ENCODE peak calls at places on chromosomes 6 and 20, in six cellular contexts. One of them, this sample, is unnamed. For H3K9me3, the result is how much of the 10 kb centered on the place peaks cover.

GRCh38 chr20:52800734-52801627 is 171.2 kb upstream of the TSHZ2 start:
- DNase-seq in CD8-positive, alpha-beta memory T cell: no peak
- DNase-seq in CD4-positive, alpha-beta memory T cell: no peak
- DNase-seq in left lung: no peak
- DNase-seq in upper lobe of left lung: no peak
- DNase-seq in tibial nerve: no peak
- DNase-seq in this sample: no peak

GRCh38 chr20:64080013-64080812 is at the start of gene OPRL1:
- DNase-seq in CD8-positive, alpha-beta memory T cell: peak
- DNase-seq in CD4-positive, alpha-beta memory T cell: peak
- DNase-seq in left lung: peak
- DNase-seq in upper lobe of left lung: peak
- DNase-seq in tibial nerve: no peak
- DNase-seq in this sample: peak

GRCh38 chr20:49278817-49279676 is 1.2 kb upstream of the ZNFX1 start:
- DNase-seq in CD8-positive, alpha-beta memory T cell: peak
- DNase-seq in CD4-positive, alpha-beta memory T cell: peak
- DNase-seq in left lung: peak
- DNase-seq in upper lobe of left lung: peak
- DNase-seq in tibial nerve: no peak
- DNase-seq in this sample: no peak

GRCh38 chr20:2816583-2817340 is 598 bp downstream of the TMEM239 start:
- DNase-seq in CD8-positive, alpha-beta memory T cell: no peak
- DNase-seq in CD4-positive, alpha-beta memory T cell: no peak
- DNase-seq in left lung: no peak
- DNase-seq in upper lobe of left lung: no peak
- DNase-seq in tibial nerve: no peak
- DNase-seq in this sample: no peak

GRCh38 chr20:22312744-22313346 is 271.5 kb downstream of the FOXA2 start:
- DNase-seq in CD8-positive, alpha-beta memory T cell: no peak
- DNase-seq in CD4-positive, alpha-beta memory T cell: no peak
- DNase-seq in left lung: no peak
- DNase-seq in upper lobe of left lung: no peak
- DNase-seq in tibial nerve: peak
- DNase-seq in this sample: no peak

GRCh38 chr6:43803783-43804549 is 34.0 kb downstream of the VEGFA start:
- DNase-seq in CD8-positive, alpha-beta memory T cell: no peak
- DNase-seq in CD4-positive, alpha-beta memory T cell: no peak
- DNase-seq in left lung: peak
- DNase-seq in upper lobe of left lung: peak
- DNase-seq in tibial nerve: no peak
- DNase-seq in this sample: no peak

GRCh38 chr6:134826889-134827737 is 122.8 kb downstream of the ALDH8A1 start:
- DNase-seq in CD8-positive, alpha-beta memory T cell: no peak
- DNase-seq in CD4-positive, alpha-beta memory T cell: no peak
- DNase-seq in left lung: no peak
- DNase-seq in upper lobe of left lung: no peak
- DNase-seq in tibial nerve: peak
- DNase-seq in this sample: no peak

GRCh38 chr6:74574794-74575193 is 631.1 kb downstream of the COL12A1 start:
- DNase-seq in CD8-positive, alpha-beta memory T cell: no peak
- DNase-seq in CD4-positive, alpha-beta memory T cell: no peak
- DNase-seq in left lung: no peak
- DNase-seq in upper lobe of left lung: no peak
- DNase-seq in tibial nerve: no peak
- DNase-seq in this sample: no peak

GRCh38 chr20:925516-925915 is 9.4 kb upstream of the ANGPT4 start:
- DNase-seq in CD8-positive, alpha-beta memory T cell: no peak
- DNase-seq in CD4-positive, alpha-beta memory T cell: no peak
- DNase-seq in left lung: no peak
- DNase-seq in upper lobe of left lung: no peak
- DNase-seq in tibial nerve: no peak
- DNase-seq in this sample: no peak

GRCh38 chr6:94727710-94728109 is 849.6 kb upstream of the MANEA start:
- DNase-seq in CD8-positive, alpha-beta memory T cell: no peak
- DNase-seq in CD4-positive, alpha-beta memory T cell: no peak
- DNase-seq in left lung: no peak
- DNase-seq in upper lobe of left lung: no peak
- DNase-seq in tibial nerve: no peak
- DNase-seq in this sample: no peak

GRCh38 chr6:16190214-16190613 is 48.2 kb upstream of the GMPR start:
- DNase-seq in CD8-positive, alpha-beta memory T cell: no peak
- DNase-seq in CD4-positive, alpha-beta memory T cell: no peak
- DNase-seq in left lung: no peak
- DNase-seq in upper lobe of left lung: no peak
- DNase-seq in tibial nerve: no peak
- DNase-seq in this sample: no peak

GRCh38 chr20:4691753-4692152 is 30.0 kb upstream of the PRND start:
- DNase-seq in CD8-positive, alpha-beta memory T cell: no peak
- DNase-seq in CD4-positive, alpha-beta memory T cell: no peak
- DNase-seq in left lung: no peak
- DNase-seq in upper lobe of left lung: no peak
- DNase-seq in tibial nerve: no peak
- DNase-seq in this sample: no peak

GRCh38 chr20:3786665-3787639 is at the start of gene CENPB:
- DNase-seq in CD8-positive, alpha-beta memory T cell: peak
- DNase-seq in CD4-positive, alpha-beta memory T cell: peak
- DNase-seq in left lung: peak
- DNase-seq in upper lobe of left lung: peak
- DNase-seq in tibial nerve: peak
- DNase-seq in this sample: peak

GRCh38 chr6:113015249-113015648 is 668.1 kb downstream of the RFPL4B start:
- DNase-seq in CD8-positive, alpha-beta memory T cell: no peak
- DNase-seq in CD4-positive, alpha-beta memory T cell: no peak
- DNase-seq in left lung: peak
- DNase-seq in upper lobe of left lung: no peak
- DNase-seq in tibial nerve: no peak
- DNase-seq in this sample: no peak

DNA sequence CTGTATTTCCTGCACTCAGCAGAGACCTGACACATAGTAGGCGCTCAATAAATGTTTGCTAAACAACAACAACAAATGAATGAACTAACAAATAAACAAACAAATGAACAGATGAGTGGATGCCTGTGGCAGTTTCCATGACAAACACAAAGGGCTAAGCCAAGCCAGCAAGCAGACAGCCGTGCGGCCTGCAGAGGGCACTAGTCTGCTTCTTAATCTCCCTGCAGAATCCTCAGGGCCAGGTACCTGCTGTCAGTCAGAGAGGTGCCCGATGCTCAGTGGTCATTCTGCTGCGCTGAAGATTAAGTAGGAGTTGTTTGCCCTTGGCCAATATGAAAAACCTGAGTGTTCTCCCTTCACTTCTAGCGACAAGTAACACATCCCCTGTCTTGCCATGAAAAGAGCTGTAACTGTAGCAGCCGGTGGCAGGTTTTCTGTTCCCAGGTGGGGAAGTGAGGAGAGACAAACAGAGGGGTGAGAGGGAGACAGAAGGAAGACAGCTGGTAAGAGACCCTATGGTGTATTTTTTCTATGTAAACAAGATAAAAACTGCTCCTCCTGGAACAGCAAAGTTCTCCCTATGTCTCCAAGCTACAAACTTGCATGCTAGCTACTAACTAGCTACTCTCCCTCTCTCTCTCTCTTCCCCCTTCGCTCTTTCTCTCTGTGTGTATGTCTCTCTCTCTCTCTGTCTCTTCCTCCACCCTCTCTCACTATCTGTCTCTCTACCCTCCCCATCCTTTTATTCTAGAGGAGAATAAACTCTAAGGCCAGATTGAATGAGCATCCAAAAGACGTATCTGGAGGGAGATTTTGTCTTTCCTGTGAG is at the start of gene MC3R:
- DNase-seq in CD8-positive, alpha-beta memory T cell: no peak
- DNase-seq in CD4-positive, alpha-beta memory T cell: no peak
- DNase-seq in left lung: peak
- DNase-seq in upper lobe of left lung: peak
- DNase-seq in tibial nerve: peak
- DNase-seq in this sample: no peak
- H3K9me3 ChIP-seq in CD8-positive, alpha-beta memory T cell: under half
- H3K9me3 ChIP-seq in CD4-positive, alpha-beta memory T cell: under half
- H3K9me3 ChIP-seq in left lung: under half
- H3K9me3 ChIP-seq in upper lobe of left lung: under half
- H3K9me3 ChIP-seq in tibial nerve: under half
- H3K9me3 ChIP-seq in this sample: under half

GRCh38 chr20:24979036-24979960 is 13.3 kb downstream of the APMAP start:
- DNase-seq in CD8-positive, alpha-beta memory T cell: no peak
- DNase-seq in CD4-positive, alpha-beta memory T cell: no peak
- DNase-seq in left lung: no peak
- DNase-seq in upper lobe of left lung: no peak
- DNase-seq in tibial nerve: no peak
- DNase-seq in this sample: no peak

GRCh38 chr20:24977797-24978196 is 14.8 kb downstream of the APMAP start:
- DNase-seq in CD8-positive, alpha-beta memory T cell: no peak
- DNase-seq in CD4-positive, alpha-beta memory T cell: no peak
- DNase-seq in left lung: no peak
- DNase-seq in upper lobe of left lung: peak
- DNase-seq in tibial nerve: no peak
- DNase-seq in this sample: no peak

GRCh38 chr20:24977336-24977735 is 15.2 kb downstream of the APMAP start:
- DNase-seq in CD8-positive, alpha-beta memory T cell: no peak
- DNase-seq in CD4-positive, alpha-beta memory T cell: no peak
- DNase-seq in left lung: no peak
- DNase-seq in upper lobe of left lung: peak
- DNase-seq in tibial nerve: no peak
- DNase-seq in this sample: no peak

GRCh38 chr20:24980321-24981053 is 12.1 kb downstream of the APMAP start:
- DNase-seq in CD8-positive, alpha-beta memory T cell: no peak
- DNase-seq in CD4-positive, alpha-beta memory T cell: no peak
- DNase-seq in left lung: peak
- DNase-seq in upper lobe of left lung: no peak
- DNase-seq in tibial nerve: no peak
- DNase-seq in this sample: no peak

GRCh38 chr20:24978493-24978892 is 14.1 kb downstream of the APMAP start:
- DNase-seq in CD8-positive, alpha-beta memory T cell: no peak
- DNase-seq in CD4-positive, alpha-beta memory T cell: no peak
- DNase-seq in left lung: no peak
- DNase-seq in upper lobe of left lung: peak
- DNase-seq in tibial nerve: no peak
- DNase-seq in this sample: no peak
- H3K9me3 ChIP-seq in CD8-positive, alpha-beta memory T cell: under half
- H3K9me3 ChIP-seq in CD4-positive, alpha-beta memory T cell: under half
- H3K9me3 ChIP-seq in left lung: under half
- H3K9me3 ChIP-seq in upper lobe of left lung: under half
- H3K9me3 ChIP-seq in tibial nerve: under half
- H3K9me3 ChIP-seq in this sample: under half

GRCh38 chr6:53031281-53031680 is 33.9 kb upstream of the FBXO9 start:
- DNase-seq in CD8-positive, alpha-beta memory T cell: no peak
- DNase-seq in CD4-positive, alpha-beta memory T cell: no peak
- DNase-seq in left lung: no peak
- DNase-seq in upper lobe of left lung: no peak
- DNase-seq in tibial nerve: no peak
- DNase-seq in this sample: no peak
- H3K9me3 ChIP-seq in CD8-positive, alpha-beta memory T cell: under half
- H3K9me3 ChIP-seq in CD4-positive, alpha-beta memory T cell: under half
- H3K9me3 ChIP-seq in left lung: under half
- H3K9me3 ChIP-seq in upper lobe of left lung: under half
- H3K9me3 ChIP-seq in tibial nerve: under half
- H3K9me3 ChIP-seq in this sample: under half

GRCh38 chr20:56072165-56072564 is 66.8 kb upstream of the CBLN4 start:
- DNase-seq in CD8-positive, alpha-beta memory T cell: no peak
- DNase-seq in CD4-positive, alpha-beta memory T cell: no peak
- DNase-seq in left lung: no peak
- DNase-seq in upper lobe of left lung: no peak
- DNase-seq in tibial nerve: no peak
- DNase-seq in this sample: no peak

DNA sequence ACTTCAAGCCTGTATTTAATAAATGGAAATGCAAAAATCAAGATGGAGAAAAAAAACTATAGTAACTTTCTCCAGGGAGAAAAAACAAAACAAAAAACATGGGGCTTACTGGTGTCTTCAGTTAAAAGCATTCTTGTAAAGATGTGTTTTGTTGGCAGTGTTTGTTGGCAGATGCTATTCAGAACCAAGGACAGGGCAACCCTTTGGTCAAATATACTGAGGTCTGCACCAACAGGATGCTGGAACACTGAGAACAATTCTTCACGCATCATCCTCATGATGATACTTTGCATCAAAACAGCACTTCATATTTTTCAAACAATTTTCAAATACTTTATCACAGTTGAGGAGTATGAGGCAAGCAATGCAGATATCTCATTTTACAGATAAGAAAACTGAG is 63.7 kb upstream of the CBLN4 start:
- DNase-seq in CD8-positive, alpha-beta memory T cell: no peak
- DNase-seq in CD4-positive, alpha-beta memory T cell: no peak
- DNase-seq in left lung: no peak
- DNase-seq in upper lobe of left lung: no peak
- DNase-seq in tibial nerve: no peak
- DNase-seq in this sample: no peak
- H3K9me3 ChIP-seq in CD8-positive, alpha-beta memory T cell: under half
- H3K9me3 ChIP-seq in CD4-positive, alpha-beta memory T cell: under half
- H3K9me3 ChIP-seq in left lung: under half
- H3K9me3 ChIP-seq in upper lobe of left lung: under half
- H3K9me3 ChIP-seq in tibial nerve: under half
- H3K9me3 ChIP-seq in this sample: under half

DNA sequence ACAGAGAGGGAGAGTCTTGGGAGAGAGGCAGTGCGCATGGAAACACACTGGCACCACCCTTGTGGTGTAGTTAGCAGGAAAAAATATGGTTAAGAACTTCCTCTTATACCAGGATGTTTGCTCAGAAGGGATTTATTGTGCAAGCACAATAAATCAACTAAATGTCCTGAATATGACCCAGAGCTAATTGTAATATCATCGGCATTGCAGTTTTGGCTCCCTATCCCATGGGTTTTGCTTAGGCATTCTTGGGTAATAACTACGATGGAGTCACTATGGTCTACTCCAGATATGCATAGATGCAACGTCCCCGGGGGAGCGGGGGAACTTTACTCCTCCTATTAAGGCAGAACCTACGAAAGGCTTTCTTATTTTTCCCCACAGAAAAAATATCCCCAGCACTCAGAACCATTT is 751.6 kb downstream of the EYS start:
- DNase-seq in CD8-positive, alpha-beta memory T cell: no peak
- DNase-seq in CD4-positive, alpha-beta memory T cell: no peak
- DNase-seq in left lung: no peak
- DNase-seq in upper lobe of left lung: no peak
- DNase-seq in tibial nerve: no peak
- DNase-seq in this sample: no peak
- H3K9me3 ChIP-seq in CD8-positive, alpha-beta memory T cell: under half
- H3K9me3 ChIP-seq in CD4-positive, alpha-beta memory T cell: under half
- H3K9me3 ChIP-seq in left lung: under half
- H3K9me3 ChIP-seq in upper lobe of left lung: under half
- H3K9me3 ChIP-seq in tibial nerve: under half
- H3K9me3 ChIP-seq in this sample: under half

GRCh38 chr20:7214081-7214740 is 446.7 kb downstream of the BMP2 start:
- DNase-seq in CD8-positive, alpha-beta memory T cell: no peak
- DNase-seq in CD4-positive, alpha-beta memory T cell: no peak
- DNase-seq in left lung: no peak
- DNase-seq in upper lobe of left lung: no peak
- DNase-seq in tibial nerve: no peak
- DNase-seq in this sample: no peak
- H3K9me3 ChIP-seq in CD8-positive, alpha-beta memory T cell: under half
- H3K9me3 ChIP-seq in CD4-positive, alpha-beta memory T cell: under half
- H3K9me3 ChIP-seq in left lung: under half
- H3K9me3 ChIP-seq in upper lobe of left lung: under half
- H3K9me3 ChIP-seq in tibial nerve: under half
- H3K9me3 ChIP-seq in this sample: under half

GRCh38 chr20:43022081-43022480 is 167.6 kb downstream of the PTPRT start:
- DNase-seq in CD8-positive, alpha-beta memory T cell: no peak
- DNase-seq in CD4-positive, alpha-beta memory T cell: no peak
- DNase-seq in left lung: no peak
- DNase-seq in upper lobe of left lung: no peak
- DNase-seq in tibial nerve: no peak
- DNase-seq in this sample: no peak
- H3K9me3 ChIP-seq in CD8-positive, alpha-beta memory T cell: under half
- H3K9me3 ChIP-seq in CD4-positive, alpha-beta memory T cell: under half
- H3K9me3 ChIP-seq in left lung: under half
- H3K9me3 ChIP-seq in upper lobe of left lung: under half
- H3K9me3 ChIP-seq in tibial nerve: under half
- H3K9me3 ChIP-seq in this sample: under half